ENCODE peak calls at places on chromosomes 12 and 14, in seven cellular contexts. One of them, this sample, is unnamed.

GRCh38 chr14:88770736-88771135 is 22.0 kb downstream of the EML5 start:
- DNase-seq in foreskin fibroblast: no peak
- DNase-seq in HCT116: no peak
- DNase-seq in transverse colon: no peak
- DNase-seq in testis: no peak
- DNase-seq in cardiac fibroblast: no peak
- DNase-seq in lower lobe of right lung: no peak
- DNase-seq in this sample: no peak

GRCh38 chr12:96171905-96172304 is 22.3 kb upstream of the ELK3 start:
- DNase-seq in foreskin fibroblast: no peak
- DNase-seq in HCT116: no peak
- DNase-seq in transverse colon: no peak
- DNase-seq in testis: no peak
- DNase-seq in cardiac fibroblast: no peak
- DNase-seq in lower lobe of right lung: no peak
- DNase-seq in this sample: no peak

GRCh38 chr12:92717202-92717601 is 14.4 kb downstream of the PLEKHG7 start:
- DNase-seq in foreskin fibroblast: peak; percentile 77
- DNase-seq in HCT116: peak; percentile 13
- DNase-seq in transverse colon: no peak
- DNase-seq in testis: no peak
- DNase-seq in cardiac fibroblast: peak; percentile 77
- DNase-seq in lower lobe of right lung: no peak
- DNase-seq in this sample: peak; percentile 79

GRCh38 chr14:77760381-77761204 is at the start of gene SNW1:
- DNase-seq in foreskin fibroblast: peak; percentile 98
- DNase-seq in HCT116: peak; percentile 83
- DNase-seq in transverse colon: peak; percentile 93
- DNase-seq in testis: peak; percentile 96
- DNase-seq in cardiac fibroblast: peak; percentile 71
- DNase-seq in lower lobe of right lung: peak; percentile 95
- DNase-seq in this sample: peak; percentile 66

GRCh38 chr12:109736552-109737108 is 23.0 kb downstream of the FAM222A start:
- DNase-seq in foreskin fibroblast: peak; percentile 64
- DNase-seq in HCT116: no peak
- DNase-seq in transverse colon: no peak
- DNase-seq in testis: no peak
- DNase-seq in cardiac fibroblast: peak; percentile 68
- DNase-seq in lower lobe of right lung: peak; percentile 43
- DNase-seq in this sample: peak; percentile 70

GRCh38 chr12:10101042-10101579 is 2.3 kb upstream of the CLEC1A start:
- DNase-seq in foreskin fibroblast: peak; percentile 15
- DNase-seq in HCT116: no peak
- DNase-seq in transverse colon: no peak
- DNase-seq in testis: peak; percentile 50
- DNase-seq in cardiac fibroblast: peak; percentile 2
- DNase-seq in lower lobe of right lung: no peak
- DNase-seq in this sample: no peak

GRCh38 chr12:1300460-1300859 is 293.9 kb downstream of the FBXL14 start:
- DNase-seq in foreskin fibroblast: no peak
- DNase-seq in HCT116: no peak
- DNase-seq in transverse colon: no peak
- DNase-seq in testis: no peak
- DNase-seq in cardiac fibroblast: no peak
- DNase-seq in lower lobe of right lung: no peak
- DNase-seq in this sample: no peak

GRCh38 chr12:83016226-83016835 is 329.6 kb downstream of the TMTC2 start:
- DNase-seq in foreskin fibroblast: peak; percentile 95
- DNase-seq in HCT116: peak; percentile 79
- DNase-seq in transverse colon: no peak
- DNase-seq in testis: peak; percentile 46
- DNase-seq in cardiac fibroblast: peak; percentile 87
- DNase-seq in lower lobe of right lung: no peak
- DNase-seq in this sample: peak; percentile 85

GRCh38 chr14:83044001-83044400 is 1510.3 kb upstream of the SEL1L start:
- DNase-seq in foreskin fibroblast: no peak
- DNase-seq in HCT116: no peak
- DNase-seq in transverse colon: no peak
- DNase-seq in testis: no peak
- DNase-seq in cardiac fibroblast: no peak
- DNase-seq in lower lobe of right lung: no peak
- DNase-seq in this sample: no peak

GRCh38 chr14:90499121-90499520 is 102.3 kb downstream of the CALM1 start:
- DNase-seq in foreskin fibroblast: no peak
- DNase-seq in HCT116: no peak
- DNase-seq in transverse colon: no peak
- DNase-seq in testis: no peak
- DNase-seq in cardiac fibroblast: no peak
- DNase-seq in lower lobe of right lung: no peak
- DNase-seq in this sample: no peak

GRCh38 chr14:76309572-76310551 is 66.1 kb upstream of the ESRRB start:
- DNase-seq in foreskin fibroblast: no peak
- DNase-seq in HCT116: no peak
- DNase-seq in transverse colon: no peak
- DNase-seq in testis: no peak
- DNase-seq in cardiac fibroblast: peak; percentile 1
- DNase-seq in lower lobe of right lung: no peak
- DNase-seq in this sample: no peak
- H3K4me3 ChIP-seq in foreskin fibroblast: no peak overlapping the region
- H3K4me3 ChIP-seq in HCT116: no peak overlapping the region
- H3K4me3 ChIP-seq in transverse colon: no peak overlapping the region
- H3K4me3 ChIP-seq in testis: no peak overlapping the region
- H3K4me3 ChIP-seq in cardiac fibroblast: no peak overlapping the region
- H3K4me3 ChIP-seq in lower lobe of right lung: no peak overlapping the region
- H3K4me3 ChIP-seq in this sample: no peak overlapping the region

GRCh38 chr12:116454950-116455447 is 104.2 kb upstream of the MAP1LC3B2 start:
- DNase-seq in foreskin fibroblast: peak; percentile 95
- DNase-seq in HCT116: peak; percentile 96
- DNase-seq in transverse colon: no peak
- DNase-seq in testis: no peak
- DNase-seq in cardiac fibroblast: peak; percentile 86
- DNase-seq in lower lobe of right lung: no peak
- DNase-seq in this sample: peak; percentile 91

GRCh38 chr12:116454076-116454475 is 105.1 kb upstream of the MAP1LC3B2 start:
- DNase-seq in foreskin fibroblast: no peak
- DNase-seq in HCT116: no peak
- DNase-seq in transverse colon: no peak
- DNase-seq in testis: no peak
- DNase-seq in cardiac fibroblast: no peak
- DNase-seq in lower lobe of right lung: no peak
- DNase-seq in this sample: no peak

GRCh38 chr12:116456307-116456641 is 102.9 kb upstream of the MAP1LC3B2 start:
- DNase-seq in foreskin fibroblast: no peak
- DNase-seq in HCT116: no peak
- DNase-seq in transverse colon: no peak
- DNase-seq in testis: no peak
- DNase-seq in cardiac fibroblast: no peak
- DNase-seq in lower lobe of right lung: no peak
- DNase-seq in this sample: no peak

GRCh38 chr12:116456683-116457082 is 102.5 kb upstream of the MAP1LC3B2 start:
- DNase-seq in foreskin fibroblast: peak; percentile 50
- DNase-seq in HCT116: no peak
- DNase-seq in transverse colon: no peak
- DNase-seq in testis: no peak
- DNase-seq in cardiac fibroblast: peak; percentile 60
- DNase-seq in lower lobe of right lung: no peak
- DNase-seq in this sample: peak; percentile 29

DNA sequence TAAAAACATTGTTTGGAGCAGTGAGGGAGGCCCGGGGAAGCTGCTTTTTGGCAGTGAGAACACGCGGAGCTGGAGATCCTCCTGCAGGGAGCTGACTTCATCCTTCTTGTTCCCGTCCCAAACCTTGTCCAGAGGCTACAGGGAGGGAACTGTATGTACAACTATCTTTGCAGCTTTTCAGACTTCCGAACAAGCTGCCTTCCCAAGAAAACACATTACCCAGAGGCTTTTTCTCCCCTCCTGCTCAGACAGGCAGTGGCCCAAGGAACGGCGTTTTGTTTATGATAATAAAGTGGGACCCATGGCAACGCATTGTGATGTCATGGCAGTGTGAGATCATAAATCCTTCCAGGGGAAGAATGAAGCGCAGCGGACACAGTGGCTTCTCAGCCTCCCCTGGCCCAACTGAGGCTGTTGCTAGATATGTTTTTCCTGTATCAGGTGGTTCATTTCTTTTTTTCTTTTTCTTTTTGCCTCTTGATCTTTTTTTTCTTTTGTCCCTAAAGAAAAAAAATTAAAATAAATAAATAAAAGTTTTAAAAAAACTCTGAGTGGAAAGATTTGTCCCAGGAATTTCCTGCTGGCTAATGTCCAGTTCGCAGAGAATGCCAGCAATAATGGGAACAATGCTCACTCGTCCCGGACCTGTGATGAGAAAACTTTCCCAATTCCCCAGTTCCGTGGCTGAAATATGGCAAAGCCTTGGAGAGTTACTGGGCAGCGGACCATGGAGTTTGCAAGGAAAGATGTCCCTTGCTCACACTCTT is 103.5 kb upstream of the MAP1LC3B2 start:
- DNase-seq in foreskin fibroblast: peak; percentile 93
- DNase-seq in HCT116: peak; percentile 85
- DNase-seq in transverse colon: peak; percentile 79
- DNase-seq in testis: peak; percentile 84
- DNase-seq in cardiac fibroblast: peak; percentile 98
- DNase-seq in lower lobe of right lung: no peak
- DNase-seq in this sample: peak; percentile 99
- H3K4me3 ChIP-seq in foreskin fibroblast: peak overlapping the region; percentile 25
- H3K4me3 ChIP-seq in HCT116: peak overlapping the region; percentile 27
- H3K4me3 ChIP-seq in transverse colon: no peak overlapping the region
- H3K4me3 ChIP-seq in testis: no peak overlapping the region
- H3K4me3 ChIP-seq in cardiac fibroblast: peak overlapping the region; percentile 18
- H3K4me3 ChIP-seq in lower lobe of right lung: no peak overlapping the region
- H3K4me3 ChIP-seq in this sample: peak overlapping the region; percentile 20

DNA sequence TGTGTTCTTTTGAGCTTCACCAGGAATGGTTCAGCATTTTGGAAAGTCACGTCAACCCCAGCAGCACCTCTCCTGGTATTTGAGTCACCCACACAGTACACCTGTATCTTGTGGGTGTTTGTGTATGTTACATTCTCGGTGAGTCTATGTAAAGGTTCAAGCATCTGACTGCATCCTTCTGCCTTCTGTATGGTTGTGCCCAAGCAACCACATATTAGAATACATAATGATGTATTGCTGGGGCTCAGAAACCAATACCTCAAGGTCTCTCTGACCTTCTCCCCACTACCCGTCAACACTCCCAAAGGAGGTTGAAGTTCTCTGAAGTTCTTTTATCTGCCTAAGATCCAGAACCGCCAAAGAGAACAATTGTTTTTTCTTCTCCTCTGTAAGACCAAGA is 9.2 kb upstream of the TMEM229B start:
- DNase-seq in foreskin fibroblast: no peak
- DNase-seq in HCT116: no peak
- DNase-seq in transverse colon: no peak
- DNase-seq in testis: no peak
- DNase-seq in cardiac fibroblast: no peak
- DNase-seq in lower lobe of right lung: no peak
- DNase-seq in this sample: no peak
- H3K4me3 ChIP-seq in foreskin fibroblast: no peak overlapping the region
- H3K4me3 ChIP-seq in HCT116: no peak overlapping the region
- H3K4me3 ChIP-seq in transverse colon: no peak overlapping the region
- H3K4me3 ChIP-seq in testis: no peak overlapping the region
- H3K4me3 ChIP-seq in cardiac fibroblast: no peak overlapping the region
- H3K4me3 ChIP-seq in lower lobe of right lung: no peak overlapping the region
- H3K4me3 ChIP-seq in this sample: no peak overlapping the region

DNA sequence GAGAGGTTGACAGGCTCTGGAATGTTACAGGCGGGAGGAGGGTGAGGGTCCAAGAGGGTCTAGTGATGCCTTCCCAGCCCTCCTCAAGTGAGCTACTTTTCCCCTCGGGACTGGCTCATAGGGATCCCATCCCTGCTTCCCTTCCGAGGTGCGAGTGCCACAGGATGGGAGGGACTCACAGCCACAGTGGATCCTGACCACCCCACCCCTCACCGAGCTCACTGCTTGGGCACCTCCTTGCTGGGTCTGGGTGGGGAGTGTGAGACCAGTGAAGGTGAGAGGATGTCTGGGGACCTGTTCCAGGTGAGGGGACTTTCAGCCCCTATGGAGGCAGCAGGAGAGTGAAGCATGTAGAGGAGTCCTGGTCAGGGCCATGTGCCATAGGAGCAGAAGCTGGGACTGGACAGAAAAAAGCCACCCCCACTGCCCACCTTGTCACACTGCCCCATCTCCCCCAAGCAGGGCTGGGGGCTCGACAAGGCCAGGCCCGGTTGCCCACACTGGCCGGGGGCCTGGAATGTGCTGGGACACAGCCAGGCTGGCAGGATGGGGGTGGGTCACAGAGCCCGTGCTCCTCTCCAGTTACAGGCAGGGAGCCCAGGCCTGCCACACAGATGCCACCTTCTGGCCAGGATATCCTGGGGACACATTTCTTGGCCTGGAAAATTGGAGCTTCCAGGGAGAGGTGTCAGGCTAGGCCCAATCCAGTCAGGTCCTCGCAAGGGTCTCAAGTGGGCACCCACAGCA is 1.7 kb upstream of the TNS2 start:
- DNase-seq in foreskin fibroblast: peak; percentile 72
- DNase-seq in HCT116: no peak
- DNase-seq in transverse colon: peak; percentile 63
- DNase-seq in testis: peak; percentile 67
- DNase-seq in cardiac fibroblast: no peak
- DNase-seq in lower lobe of right lung: peak; percentile 80
- DNase-seq in this sample: no peak
- H3K4me3 ChIP-seq in foreskin fibroblast: peak overlapping the region; percentile 88
- H3K4me3 ChIP-seq in HCT116: peak overlapping the region; percentile 59
- H3K4me3 ChIP-seq in transverse colon: peak overlapping the region; percentile 39
- H3K4me3 ChIP-seq in testis: peak overlapping the region; percentile 62
- H3K4me3 ChIP-seq in cardiac fibroblast: peak overlapping the region; percentile 85
- H3K4me3 ChIP-seq in lower lobe of right lung: peak overlapping the region; percentile 83
- H3K4me3 ChIP-seq in this sample: peak overlapping the region; percentile 90

GRCh38 chr12:98421336-98421735 is 94.1 kb upstream of the TMPO start:
- DNase-seq in foreskin fibroblast: no peak
- DNase-seq in HCT116: no peak
- DNase-seq in transverse colon: no peak
- DNase-seq in testis: no peak
- DNase-seq in cardiac fibroblast: no peak
- DNase-seq in lower lobe of right lung: no peak
- DNase-seq in this sample: no peak
- H3K4me3 ChIP-seq in foreskin fibroblast: no peak overlapping the region
- H3K4me3 ChIP-seq in HCT116: no peak overlapping the region
- H3K4me3 ChIP-seq in transverse colon: no peak overlapping the region
- H3K4me3 ChIP-seq in testis: no peak overlapping the region
- H3K4me3 ChIP-seq in cardiac fibroblast: no peak overlapping the region
- H3K4me3 ChIP-seq in lower lobe of right lung: no peak overlapping the region
- H3K4me3 ChIP-seq in this sample: no peak overlapping the region

GRCh38 chr14:100825691-100826331 is at the start of gene MEG3:
- DNase-seq in foreskin fibroblast: peak; percentile 91
- DNase-seq in HCT116: no peak
- DNase-seq in transverse colon: peak; percentile 22
- DNase-seq in testis: peak; percentile 63
- DNase-seq in cardiac fibroblast: peak; percentile 89
- DNase-seq in lower lobe of right lung: no peak
- DNase-seq in this sample: peak; percentile 87
- H3K4me3 ChIP-seq in foreskin fibroblast: peak within 1 kb of the TSS; percentile 91
- H3K4me3 ChIP-seq in HCT116: no peak within 1 kb of the TSS
- H3K4me3 ChIP-seq in transverse colon: no peak within 1 kb of the TSS
- H3K4me3 ChIP-seq in testis: peak within 1 kb of the TSS; percentile 44
- H3K4me3 ChIP-seq in cardiac fibroblast: peak within 1 kb of the TSS; percentile 68
- H3K4me3 ChIP-seq in lower lobe of right lung: peak within 1 kb of the TSS; percentile 33
- H3K4me3 ChIP-seq in this sample: peak within 1 kb of the TSS; percentile 82